ENCODE peak calls at places on chromosomes 3 and 15, in four cellular contexts. K is stimulated activated naive CD4-positive, alpha-beta T cell; T is CD8-positive, alpha-beta memory T cell; P is psoas muscle. Q is an unnamed sample.

GRCh38 chr3:45606991-45607712 is 12.6 kb downstream of the LIMD1 start:
- DNase-seq in K (no peak), T (no peak), P (no peak), Q (no peak)

GRCh38 chr15:77966540-77967290 is 110.8 kb downstream of the TBC1D2B start:
- DNase-seq in K (peak; percentile 45), T (peak; percentile 67), P (peak; percentile 73), Q (peak; percentile 64)

GRCh38 chr3:75078290-75078689 is 463.8 kb upstream of the CNTN3 start:
- DNase-seq in K (no peak), T (no peak), P (no peak), Q (no peak)

GRCh38 chr3:31029756-31030155 is 135.3 kb upstream of the GADL1 start:
- DNase-seq in K (no peak), T (no peak), P (no peak), Q (no peak)

GRCh38 chr3:33758874-33759273 is 39.6 kb upstream of the PDCD6IP start:
- DNase-seq in K (no peak), T (no peak), P (no peak), Q (no peak)

GRCh38 chr15:50225057-50225456 is 40.5 kb downstream of the HDC start:
- DNase-seq in K (no peak), T (no peak), P (no peak), Q (no peak)

GRCh38 chr3:172277151-172277652 is 171.1 kb downstream of the GHSR start:
- DNase-seq in K (no peak), T (no peak), P (no peak), Q (no peak)

GRCh38 chr3:62193586-62194345 is 179.6 kb downstream of the FEZF2 start:
- DNase-seq in K (no peak), T (no peak), P (no peak), Q (no peak)

GRCh38 chr15:40250771-40251454 is 12.1 kb downstream of the PAK6 start:
- DNase-seq in K (no peak), T (peak; percentile 39), P (peak; percentile 12), Q (peak; percentile 7)